ENCODE peak calls at places on chromosome 12, in five cellular contexts. L is right cardiac atrium; K is effector memory CD4-positive, alpha-beta T cell; E is OCI-LY7; B is lower lobe of right lung. Q is an unnamed sample.

GRCh38 chr12:89706551-89707348 is 1.9 kb downstream of the ATP2B1 start:
- DNase-seq in L (peak), K (no peak), E (peak), B (peak), Q (peak)

GRCh38 chr12:75953312-75953906 is 78.2 kb downstream of the PHLDA1 start:
- DNase-seq in L (no peak), K (no peak), E (no peak), B (no peak), Q (peak)

GRCh38 chr12:77941396-77941795 is 110.7 kb downstream of the NAV3 start:
- DNase-seq in L (no peak), K (no peak), E (no peak), B (no peak), Q (no peak)

GRCh38 chr12:3107071-3107583 is 29.9 kb downstream of the TSPAN9 start:
- DNase-seq in L (no peak), K (no peak), E (no peak), B (no peak), Q (no peak)

GRCh38 chr12:26721800-26722199 is 111.2 kb downstream of the ITPR2 start:
- DNase-seq in L (no peak), K (no peak), E (no peak), B (no peak), Q (no peak)

GRCh38 chr12:19223695-19224094 is 94.2 kb downstream of the PLEKHA5 start:
- DNase-seq in L (no peak), K (no peak), E (no peak), B (no peak), Q (no peak)

GRCh38 chr12:116759783-116760581 is 21.9 kb downstream of the RNFT2 start:
- DNase-seq in L (peak), K (peak), E (no peak), B (no peak), Q (no peak)

GRCh38 chr12:100970894-100971293 is 176.3 kb downstream of the ANO4 start:
- DNase-seq in L (no peak), K (no peak), E (no peak), B (no peak), Q (no peak)

GRCh38 chr12:95204141-95204866 is 13.0 kb downstream of the FGD6 start:
- DNase-seq in L (no peak), K (no peak), E (no peak), B (peak), Q (no peak)

GRCh38 chr12:14981049-14981448 is 8.2 kb downstream of the PDE6H start:
- DNase-seq in L (no peak), K (no peak), E (no peak), B (peak), Q (no peak)

GRCh38 chr12:34392741-34393085 is 370.4 kb downstream of the ALG10 start:
- DNase-seq in L (peak), K (no peak), E (no peak), B (peak), Q (no peak)

GRCh38 chr12:6954754-6955461 is 3.8 kb downstream of the PTPN6 start:
- DNase-seq in L (peak), K (no peak), E (no peak), B (peak), Q (no peak)

GRCh38 chr12:27769142-27769672 is 10.8 kb upstream of the KLHL42 start:
- DNase-seq in L (no peak), K (no peak), E (no peak), B (no peak), Q (no peak)

GRCh38 chr12:129193263-129193871 is 340.1 kb downstream of the GLT1D1 start:
- DNase-seq in L (no peak), K (no peak), E (peak), B (no peak), Q (no peak)

GRCh38 chr12:50201987-50202521 is 34.9 kb upstream of the CERS5 start:
- DNase-seq in L (no peak), K (no peak), E (no peak), B (no peak), Q (no peak)

GRCh38 chr12:121423253-121423652 is 23.3 kb downstream of the RNF34 start:
- DNase-seq in L (peak), K (no peak), E (no peak), B (no peak), Q (no peak)

GRCh38 chr12:121413917-121414316 is 14.0 kb downstream of the RNF34 start:
- DNase-seq in L (no peak), K (no peak), E (no peak), B (no peak), Q (no peak)

GRCh38 chr12:121420109-121420508 is 20.2 kb downstream of the RNF34 start:
- DNase-seq in L (no peak), K (no peak), E (no peak), B (no peak), Q (no peak)

GRCh38 chr12:121417847-121418246 is 17.9 kb downstream of the RNF34 start:
- DNase-seq in L (no peak), K (no peak), E (no peak), B (no peak), Q (no peak)
- H3K27ac ChIP-seq in L (no peak), K (no peak), E (no peak), B (no peak), Q (no peak)

GRCh38 chr12:118312578-118312977 is 60.1 kb downstream of the TAOK3 start:
- DNase-seq in L (no peak), K (no peak), E (no peak), B (no peak), Q (no peak)
- H3K27ac ChIP-seq in L (no peak), K (no peak), E (no peak), B (no peak), Q (no peak)

GRCh38 chr12:724194-724855 is 28.1 kb upstream of the WNK1 start:
- DNase-seq in L (no peak), K (no peak), E (no peak), B (no peak), Q (no peak)
- H3K27ac ChIP-seq in L (peak), K (peak), E (no peak), B (no peak), Q (no peak)

DNA sequence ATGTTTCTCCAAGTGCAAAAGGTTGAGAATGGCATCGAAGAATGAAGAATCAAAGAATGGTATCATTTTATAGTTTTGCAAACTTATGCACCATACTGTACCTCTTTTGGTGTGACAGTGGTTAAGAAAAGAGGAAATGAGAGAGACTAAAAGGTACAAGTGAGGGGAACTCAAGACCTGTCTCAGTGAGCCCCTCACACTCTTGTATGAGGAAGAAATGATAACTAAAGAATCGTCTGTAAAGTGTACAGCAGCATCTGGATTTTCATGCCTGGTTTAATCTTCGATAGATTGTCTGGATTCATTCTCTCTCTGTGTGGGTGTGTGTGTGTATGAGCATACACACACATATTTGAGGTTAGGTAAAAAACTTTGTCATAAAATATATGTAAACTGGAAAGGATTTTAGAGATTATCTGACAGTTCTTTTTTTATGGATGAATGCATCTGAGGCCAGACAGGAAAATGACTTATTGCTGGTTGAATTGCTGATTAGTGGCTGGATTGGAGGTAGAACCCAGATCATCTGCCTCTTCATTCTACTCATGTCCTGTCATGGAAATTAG is 15.9 kb upstream of the SLC38A2 start:
- DNase-seq in L (no peak), K (no peak), E (peak), B (no peak), Q (no peak)
- H3K27ac ChIP-seq in L (peak), K (no peak), E (peak), B (peak), Q (no peak)

Q was measured in caudate nucleus.